ENCODE peak calls at places on chromosomes 7 and 10, in ten cellular contexts. E, H, Q, V, K, S, B, O, F and W are unnamed samples.

GRCh38 chr7:101410743-101411476 is 48.2 kb downstream of the COL26A1 start:
- DNase-seq in K (peak; percentile 80), E (peak; percentile 29), O (peak; percentile 19), S (peak; percentile 30), B (peak; percentile 61), H (peak; percentile 73), Q (no peak), V (no peak), F (peak; percentile 28), W (peak; percentile 66)

GRCh38 chr10:32190890-32191491 is 134.8 kb upstream of the KIF5B start:
- DNase-seq in E (no peak), H (peak; percentile 36), V (peak; percentile 36), F (no peak), O (no peak), K (peak; percentile 15), B (no peak), Q (peak; percentile 27), S (peak; percentile 76), W (no peak)

GRCh38 chr10:101694674-101695403 is at the start of gene FBXW4:
- DNase-seq in K (peak; percentile 32), Q (peak; percentile 33), B (peak; percentile 60), F (peak; percentile 61), E (peak; percentile 42), V (peak; percentile 18), H (peak; percentile 64), O (peak; percentile 75), S (peak; percentile 39), W (peak; percentile 65)

GRCh38 chr10:119153661-119154060 is 11.9 kb downstream of the SFXN4 start:
- DNase-seq in H (no peak), F (no peak), O (no peak), B (no peak), S (no peak), E (no peak), K (no peak), Q (no peak), V (no peak), W (no peak)

GRCh38 chr10:84178387-84178697 is 4.7 kb downstream of the GPR15LG start:
- DNase-seq in V (no peak), H (no peak), E (no peak), S (no peak), Q (no peak), O (no peak), K (no peak), F (no peak), B (no peak), W (no peak)

GRCh38 chr7:13990984-13991790 is 1.7 kb upstream of the ETV1 start:
- DNase-seq in F (peak; percentile 97), B (peak; percentile 87), K (peak; percentile 96), E (peak; percentile 99), S (peak; percentile 98), Q (peak; percentile 98), O (peak; percentile 92), V (peak; percentile 98), H (peak; percentile 98), W (peak; percentile 97)

GRCh38 chr7:130734525-130735272 is 692 bp upstream of the KLF14 start:
- DNase-seq in V (peak; percentile 3), E (no peak), F (no peak), B (no peak), K (no peak), H (peak; percentile 22), S (peak; percentile 53), Q (peak; percentile 2), O (no peak), W (peak; percentile 35)

GRCh38 chr7:37511852-37512377 is 63.3 kb upstream of the ELMO1 start:
- DNase-seq in S (no peak), H (no peak), F (no peak), V (no peak), K (no peak), B (no peak), Q (no peak), O (no peak), E (no peak), W (no peak)

GRCh38 chr7:156942708-156943090 is 6.8 kb upstream of the NOM1 start:
- DNase-seq in V (no peak), K (no peak), S (no peak), Q (no peak), F (no peak), O (no peak), E (no peak), H (no peak), B (no peak), W (no peak)

GRCh38 chr10:35212856-35213255 is 86.2 kb downstream of the CREM start:
- DNase-seq in K (no peak), V (no peak), H (no peak), F (no peak), Q (no peak), B (no peak), E (no peak), O (peak; percentile 27), S (no peak), W (peak; percentile 49)

GRCh38 chr7:51701935-51702334 is 385.3 kb upstream of the COBL start:
- DNase-seq in O (no peak), H (no peak), Q (no peak), V (no peak), F (no peak), E (no peak), B (no peak), K (no peak), S (no peak), W (no peak)

GRCh38 chr10:63436225-63436624 is 29.6 kb downstream of the JMJD1C start:
- DNase-seq in H (no peak), B (no peak), F (no peak), S (no peak), K (no peak), E (no peak), V (no peak), Q (no peak), O (no peak), W (no peak)

GRCh38 chr10:63434866-63435854 is 30.6 kb downstream of the JMJD1C start:
- DNase-seq in O (no peak), H (no peak), F (no peak), E (no peak), B (no peak), V (no peak), S (peak; percentile 64), K (no peak), Q (no peak), W (no peak)

GRCh38 chr10:63437334-63437949 is 28.3 kb downstream of the JMJD1C start:
- DNase-seq in F (no peak), O (no peak), E (no peak), B (no peak), H (no peak), S (peak; percentile 40), K (no peak), V (peak; percentile 43), Q (peak; percentile 48), W (no peak)

GRCh38 chr10:63438506-63439498 is 27.0 kb downstream of the JMJD1C start:
- DNase-seq in V (peak; percentile 24), F (no peak), H (peak; percentile 24), Q (no peak), S (peak; percentile 57), B (no peak), K (no peak), O (no peak), E (no peak), W (no peak)

DNA sequence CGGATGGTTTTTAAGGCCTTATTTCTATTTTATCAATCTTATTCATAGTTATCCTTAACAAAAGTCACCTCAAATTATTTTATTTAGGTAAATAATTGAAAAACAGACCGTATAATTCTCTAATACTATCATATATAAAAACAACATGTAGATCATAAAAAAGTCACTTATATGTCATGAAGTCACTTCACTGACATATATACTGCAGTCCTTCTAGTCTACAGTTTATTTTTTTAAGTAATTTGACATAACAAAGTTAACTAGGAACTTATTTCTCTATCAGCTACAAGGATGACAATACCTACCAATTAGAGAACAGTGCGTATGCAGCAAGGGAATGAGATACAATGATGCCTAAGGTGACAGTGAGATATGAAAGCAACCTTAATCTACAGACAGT is 26.2 kb downstream of the JMJD1C start:
- DNase-seq in O (no peak), K (no peak), V (no peak), H (no peak), F (no peak), B (no peak), E (no peak), Q (no peak), S (no peak), W (no peak)
- H3K27ac ChIP-seq in O (no peak overlapping the region), K (no peak overlapping the region), V (no peak overlapping the region), H (peak overlapping the region; percentile 84), F (no peak overlapping the region), B (no peak overlapping the region), E (no peak overlapping the region), Q (no peak overlapping the region), S (no peak overlapping the region), W (no peak overlapping the region)

DNA sequence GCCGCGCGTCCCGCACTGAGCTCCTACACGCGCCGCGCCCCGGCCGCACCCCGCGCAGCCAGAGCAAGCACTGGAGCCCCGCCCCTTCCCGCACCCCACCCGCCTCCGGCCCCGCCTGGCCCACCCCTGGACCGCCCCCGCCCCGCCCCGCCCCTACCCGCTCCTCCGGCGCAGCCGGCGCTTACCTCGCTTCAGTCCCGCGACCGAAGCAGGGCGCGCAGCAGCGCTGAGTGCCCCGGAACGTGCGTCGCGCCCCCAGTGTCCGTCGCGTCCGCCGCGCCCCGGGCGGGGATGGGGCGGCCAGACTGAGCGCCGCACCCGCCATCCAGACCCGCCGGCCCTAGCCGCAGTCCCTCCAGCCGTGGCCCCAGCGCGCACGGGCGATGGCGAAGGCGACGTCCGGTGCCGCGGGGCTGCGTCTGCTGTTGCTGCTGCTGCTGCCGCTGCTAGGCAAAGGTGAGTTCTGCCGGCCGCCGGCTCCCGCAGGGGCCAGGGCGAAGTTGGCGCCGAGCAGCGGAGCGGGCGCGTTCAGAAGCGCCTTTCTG is at the start of gene RET:
- DNase-seq in S (no peak), H (peak; percentile 44), V (no peak), E (peak; percentile 18), O (peak; percentile 43), F (no peak), B (peak; percentile 65), Q (peak; percentile 40), K (peak; percentile 65), W (peak; percentile 59)
- H3K4me3 ChIP-seq in S (no peak within 1 kb of the TSS), H (peak within 1 kb of the TSS; percentile 32), V (peak within 1 kb of the TSS; percentile 12), E (peak within 1 kb of the TSS; percentile 54), O (peak within 1 kb of the TSS; percentile 6), F (no peak within 1 kb of the TSS), B (peak within 1 kb of the TSS; percentile 48), Q (peak within 1 kb of the TSS; percentile 57), K (no peak within 1 kb of the TSS), W (peak within 1 kb of the TSS; percentile 48)

GRCh38 chr7:158061031-158061630 is 526.5 kb downstream of the PTPRN2 start:
- DNase-seq in E (no peak), S (no peak), K (no peak), V (no peak), O (no peak), F (no peak), Q (no peak), H (no peak), B (no peak), W (no peak)
- H3K9me3 ChIP-seq in E (no peaks in the 10 kb centered on the region), S (peaks cover 15% of the 10 kb centered on the region), K (peaks cover 5% of the 10 kb centered on the region), V (peaks cover 49% of the 10 kb centered on the region), O (no peaks in the 10 kb centered on the region), F (no peaks in the 10 kb centered on the region), Q (peaks cover 45% of the 10 kb centered on the region), H (no peaks in the 10 kb centered on the region), B (peaks cover 10% of the 10 kb centered on the region), W (no peaks in the 10 kb centered on the region)

GRCh38 chr7:6022671-6023070 is 8.5 kb upstream of the ANKRD61 start:
- DNase-seq in H (no peak), O (no peak), Q (no peak), B (no peak), S (no peak), F (no peak), V (no peak), K (no peak), E (no peak), W (no peak)
- H3K27ac ChIP-seq in H (no peak overlapping the region), O (no peak overlapping the region), Q (no peak overlapping the region), B (no peak overlapping the region), S (no peak overlapping the region), F (no peak overlapping the region), V (no peak overlapping the region), K (no peak overlapping the region), E (no peak overlapping the region), W (no peak overlapping the region)

GRCh38 chr7:55367283-55367840 is 2.2 kb downstream of the LANCL2 start:
- DNase-seq in V (no peak), H (no peak), S (no peak), B (no peak), O (no peak), E (no peak), Q (no peak), F (no peak), K (no peak), W (no peak)
- H3K4me3 ChIP-seq in V (no peak overlapping the region), H (peak overlapping the region; percentile 83), S (peak overlapping the region; percentile 69), B (peak overlapping the region; percentile 83), O (no peak overlapping the region), E (peak overlapping the region; percentile 99), Q (peak overlapping the region; percentile 97), F (no peak overlapping the region), K (peak overlapping the region; percentile 74), W (peak overlapping the region; percentile 92)